ENCODE peak calls at places on chromosomes 16 and 17, in six cellular contexts. F is A673, H is mammary epithelial cell, J is lung, K is thoracic aorta, Y is Peyer's patch. U is an unnamed sample.

GRCh38 chr16:2814757-2815298 is 2.2 kb upstream of the PRSS21 start:
- DNase-seq in F (no peak), H (no peak), J (no peak), K (no peak), Y (no peak), U (no peak)

GRCh38 chr16:10493276-10493675 is 87.1 kb downstream of the EMP2 start:
- DNase-seq in F (no peak), H (no peak), J (no peak), K (no peak), Y (no peak), U (no peak)

GRCh38 chr17:58081641-58082340 is 1.4 kb upstream of the DYNLL2 start:
- DNase-seq in F (no peak), H (no peak), J (peak; percentile 18), K (no peak), Y (no peak), U (peak; percentile 76)

GRCh38 chr17:46851029-46851741 is at the start of gene WNT9B:
- DNase-seq in F (peak; percentile 30), H (peak; percentile 23), J (no peak), K (no peak), Y (peak; percentile 87), U (peak; percentile 87)

GRCh38 chr16:87877942-87878507 is 8.7 kb upstream of the SLC7A5 start:
- DNase-seq in F (no peak), H (no peak), J (no peak), K (no peak), Y (no peak), U (no peak)

GRCh38 chr17:73187203-73187769 is 5.6 kb upstream of the COG1 start:
- DNase-seq in F (no peak), H (no peak), J (no peak), K (no peak), Y (no peak), U (no peak)

GRCh38 chr16:23254338-23254737 is 47.8 kb upstream of the SCNN1B start:
- DNase-seq in F (no peak), H (peak; percentile 88), J (no peak), K (no peak), Y (no peak), U (no peak)

GRCh38 chr16:89395150-89396142 is 94.9 kb downstream of the ANKRD11 start:
- DNase-seq in F (peak; percentile 92), H (peak; percentile 88), J (peak; percentile 91), K (peak; percentile 83), Y (peak; percentile 86), U (peak; percentile 14)

GRCh38 chr17:80352991-80353665 is 61.8 kb upstream of the ENDOV start:
- DNase-seq in F (no peak), H (no peak), J (no peak), K (no peak), Y (peak; percentile 49), U (no peak)

GRCh38 chr16:4945560-4946502 is 8.9 kb upstream of the PPL start:
- DNase-seq in F (peak; percentile 35), H (peak; percentile 75), J (peak; percentile 75), K (no peak), Y (no peak), U (no peak)

GRCh38 chr16:49756971-49757743 is 98.8 kb downstream of the ZNF423 start:
- DNase-seq in F (peak; percentile 19), H (no peak), J (no peak), K (no peak), Y (no peak), U (no peak)

GRCh38 chr16:75282811-75283281 is 31.4 kb upstream of the BCAR1 start:
- DNase-seq in F (no peak), H (peak; percentile 41), J (no peak), K (no peak), Y (no peak), U (peak; percentile 55)

GRCh38 chr16:35574454-35575431 is 2115.3 kb downstream of the TP53TG3F start:
- DNase-seq in F (no peak), H (no peak), J (no peak), K (no peak), Y (no peak), U (peak; percentile 44)

GRCh38 chr17:80220709-80221215 is 535 bp downstream of the SLC26A11 start:
- DNase-seq in F (peak; percentile 51), H (no peak), J (no peak), K (no peak), Y (no peak), U (peak; percentile 45)

GRCh38 chr16:1870365-1871082 is 1.4 kb downstream of the MEIOB start:
- DNase-seq in F (peak; percentile 13), H (peak; percentile 71), J (peak; percentile 56), K (no peak), Y (no peak), U (no peak)

GRCh38 chr16:85637808-85638186 is 24.7 kb downstream of the GSE1 start:
- DNase-seq in F (no peak), H (no peak), J (peak; percentile 53), K (no peak), Y (no peak), U (no peak)

GRCh38 chr16:57147381-57148191 is 38.3 kb downstream of the PSME3IP1 start:
- DNase-seq in F (peak; percentile 90), H (no peak), J (no peak), K (no peak), Y (no peak), U (no peak)

GRCh38 chr17:32104158-32104557 is 38.1 kb upstream of the RHOT1 start:
- DNase-seq in F (no peak), H (no peak), J (no peak), K (no peak), Y (no peak), U (no peak)

GRCh38 chr16:51121850-51122249 is 29.2 kb downstream of the SALL1 start:
- DNase-seq in F (no peak), H (no peak), J (no peak), K (no peak), Y (no peak), U (no peak)

GRCh38 chr17:82444941-82445521 is 5.5 kb downstream of the CYBC1 start:
- DNase-seq in F (no peak), H (no peak), J (no peak), K (no peak), Y (no peak), U (no peak)

GRCh38 chr17:81566461-81567126 is 14.4 kb upstream of the FAAP100 start:
- DNase-seq in F (peak; percentile 95), H (peak; percentile 79), J (peak; percentile 57), K (peak; percentile 64), Y (peak; percentile 67), U (no peak)

GRCh38 chr17:6361733-6362132 is 73.2 kb downstream of the AIPL1 start:
- DNase-seq in F (peak; percentile 24), H (no peak), J (no peak), K (no peak), Y (no peak), U (peak; percentile 26)

GRCh38 chr16:46920402-46921068 is 36.4 kb downstream of the GPT2 start:
- DNase-seq in F (no peak), H (no peak), J (peak; percentile 73), K (no peak), Y (no peak), U (no peak)

GRCh38 chr17:50479522-50480141 is 972 bp downstream of the RSAD1 start:
- DNase-seq in F (peak; percentile 90), H (peak; percentile 48), J (peak; percentile 80), K (no peak), Y (peak; percentile 86), U (peak; percentile 96)

GRCh38 chr17:50476545-50477315 is 1.9 kb upstream of the RSAD1 start:
- DNase-seq in F (no peak), H (no peak), J (no peak), K (no peak), Y (peak; percentile 53), U (no peak)

GRCh38 chr17:50477976-50478375 is 684 bp upstream of the RSAD1 start:
- DNase-seq in F (no peak), H (no peak), J (no peak), K (no peak), Y (no peak), U (no peak)

GRCh38 chr17:50480142-50480764 is 1.6 kb downstream of the RSAD1 start:
- DNase-seq in F (no peak), H (no peak), J (no peak), K (no peak), Y (peak; percentile 3), U (no peak)

GRCh38 chr17:50478391-50479361 is at the start of gene RSAD1:
- DNase-seq in F (peak; percentile 94), H (peak; percentile 88), J (peak; percentile 85), K (peak; percentile 17), Y (peak; percentile 93), U (peak; percentile 95)
- H3K27ac ChIP-seq in F (peak within 1 kb of the TSS; percentile 71), H (peak within 1 kb of the TSS; percentile 64), J (peak within 1 kb of the TSS; percentile 90), K (peak within 1 kb of the TSS; percentile 85), Y (peak within 1 kb of the TSS; percentile 89), U (peak within 1 kb of the TSS; percentile 93)

GRCh38 chr17:62895650-62896301 is 70.3 kb upstream of the TANC2 start:
- DNase-seq in F (no peak), H (peak; percentile 63), J (no peak), K (no peak), Y (no peak), U (no peak)
- H3K4me3 ChIP-seq in F (no peak overlapping the region), H (no peak overlapping the region), J (no peak overlapping the region), K (no peak overlapping the region), Y (no peak overlapping the region), U (no peak overlapping the region)

GRCh38 chr17:8314797-8315739 is 5.0 kb downstream of the ARHGEF15 start:
- DNase-seq in F (no peak), H (peak; percentile 16), J (no peak), K (no peak), Y (no peak), U (no peak)

GRCh38 chr17:8312726-8313600 is 2.9 kb downstream of the ARHGEF15 start:
- DNase-seq in F (no peak), H (no peak), J (no peak), K (no peak), Y (no peak), U (no peak)

GRCh38 chr17:8310601-8311123 is 621 bp downstream of the ARHGEF15 start:
- DNase-seq in F (no peak), H (no peak), J (no peak), K (no peak), Y (no peak), U (no peak)

GRCh38 chr17:8311131-8311790 is 1.2 kb downstream of the ARHGEF15 start:
- DNase-seq in F (no peak), H (no peak), J (no peak), K (no peak), Y (no peak), U (no peak)

DNA sequence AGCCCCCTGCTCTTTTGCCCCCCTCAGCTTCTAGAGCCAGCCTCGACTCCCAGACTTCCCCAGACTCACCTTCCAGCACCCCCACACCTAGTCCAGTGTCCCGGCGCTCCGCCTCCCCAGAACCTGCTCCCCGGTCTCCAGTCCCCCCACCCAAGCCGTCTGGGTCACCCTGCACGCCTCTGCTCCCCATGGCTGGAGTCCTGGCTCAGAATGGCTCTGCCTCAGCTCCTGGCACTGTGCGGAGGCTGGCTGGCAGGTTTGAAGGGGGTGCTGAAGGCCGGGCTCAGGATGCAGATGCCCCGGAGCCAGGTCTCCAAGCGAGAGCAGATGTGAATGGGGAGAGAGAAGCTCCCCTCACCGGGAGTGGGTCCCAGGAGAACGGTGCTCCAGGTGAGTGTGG is 2.2 kb downstream of the ARHGEF15 start:
- DNase-seq in F (no peak), H (no peak), J (no peak), K (no peak), Y (no peak), U (no peak)
- H3K27me3 ChIP-seq in F (peaks cover 37% of the 10 kb centered on the region), H (peaks cover 18% of the 10 kb centered on the region), J (no peaks in the 10 kb centered on the region), K (peaks cover 6% of the 10 kb centered on the region), Y (no peaks in the 10 kb centered on the region), U (no peaks in the 10 kb centered on the region)

DNA sequence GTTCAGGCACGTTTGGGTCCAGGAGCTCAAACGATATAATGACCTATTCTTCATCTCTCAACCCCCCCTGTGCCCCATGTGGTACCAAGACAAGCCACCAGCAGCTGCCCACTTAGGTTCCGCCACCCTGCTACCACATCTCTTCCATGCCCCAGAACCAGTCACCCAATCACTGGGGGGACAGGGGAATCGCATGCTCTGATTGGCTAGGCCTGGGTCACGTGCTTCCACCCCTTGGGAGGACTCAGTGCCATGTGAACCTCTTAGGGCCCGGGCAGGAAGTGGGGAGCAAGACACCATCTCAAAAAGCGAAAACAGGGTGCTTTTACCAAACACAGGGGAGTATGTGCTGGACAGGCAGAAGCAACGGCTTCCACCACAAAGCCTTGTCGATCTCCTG is 91.3 kb downstream of the KATNIP start:
- DNase-seq in F (no peak), H (no peak), J (no peak), K (no peak), Y (no peak), U (no peak)
- H3K27ac ChIP-seq in F (no peak overlapping the region), H (no peak overlapping the region), J (no peak overlapping the region), K (no peak overlapping the region), Y (no peak overlapping the region), U (no peak overlapping the region)